ENCODE peak calls at places on chromosomes 4 and X, in four cellular contexts. L is thoracic aorta, F is left lung, D is adrenal gland. C is an unnamed sample.

GRCh38 chrX:17521871-17522693 is 147.1 kb downstream of the NHS start:
- DNase-seq in L (no peak), F (no peak), D (peak; percentile 24), C (no peak)

GRCh38 chr4:168995537-168996295 is 14.3 kb downstream of the CBR4 start:
- DNase-seq in L (no peak), F (no peak), D (no peak), C (no peak)

GRCh38 chr4:150070464-150071170 is 7.6 kb upstream of the DCLK2 start:
- DNase-seq in L (no peak), F (no peak), D (no peak), C (no peak)

GRCh38 chr4:10371869-10372471 is 85.3 kb downstream of the ZNF518B start:
- DNase-seq in L (no peak), F (no peak), D (no peak), C (no peak)

GRCh38 chr4:51894246-51894645 is 51.3 kb downstream of the DCUN1D4 start:
- DNase-seq in L (no peak), F (no peak), D (no peak), C (no peak)

GRCh38 chrX:151754042-151754419 is 19.5 kb downstream of the CNGA2 start:
- DNase-seq in L (no peak), F (no peak), D (peak; percentile 21), C (peak; percentile 11)

GRCh38 chrX:121802881-121803412 is 755.5 kb downstream of the GLUD2 start:
- DNase-seq in L (no peak), F (no peak), D (no peak), C (no peak)

GRCh38 chr4:168335621-168336020 is 17.1 kb upstream of the DDX60 start:
- DNase-seq in L (no peak), F (no peak), D (no peak), C (peak; percentile 59)

GRCh38 chrX:27132851-27133250 is 330.3 kb downstream of the PPP4R3C start:
- DNase-seq in L (no peak), F (no peak), D (no peak), C (no peak)

GRCh38 chr4:124803641-124804040 is 91.1 kb upstream of the ANKRD50 start:
- DNase-seq in L (no peak), F (no peak), D (no peak), C (no peak)

GRCh38 chr4:64727960-64728359 is 318.7 kb upstream of the TECRL start:
- DNase-seq in L (no peak), F (no peak), D (no peak), C (no peak)

GRCh38 chrX:34491126-34491525 is 166.0 kb downstream of the TMEM47 start:
- DNase-seq in L (no peak), F (no peak), D (no peak), C (no peak)

GRCh38 chrX:39903343-39903742 is 194.4 kb downstream of the BCOR start:
- DNase-seq in L (no peak), F (no peak), D (no peak), C (no peak)

GRCh38 chr4:6044805-6045204 is 26.6 kb upstream of the C4orf50 start:
- DNase-seq in L (no peak), F (no peak), D (no peak), C (no peak)

GRCh38 chrX:2589186-2590020 is 88.6 kb upstream of the DHRSX start:
- DNase-seq in L (no peak), F (no peak), D (no peak), C (no peak)

GRCh38 chr4:39044947-39045734 is 12.9 kb upstream of the TMEM156 start:
- DNase-seq in L (no peak), F (no peak), D (peak; percentile 52), C (no peak)

GRCh38 chrX:13201605-13202219 is 118.1 kb downstream of the ATXN3L start:
- DNase-seq in L (no peak), F (no peak), D (no peak), C (no peak)

GRCh38 chrX:105821471-105822081 is 763 bp upstream of the NRK start:
- DNase-seq in L (no peak), F (no peak), D (peak; percentile 27), C (peak; percentile 4)

GRCh38 chrX:144732588-144732987 is 514.7 kb upstream of the SPANXN1 start:
- DNase-seq in L (no peak), F (no peak), D (no peak), C (no peak)

GRCh38 chrX:29435396-29435795 is 780.0 kb upstream of the MAGEB2 start:
- DNase-seq in L (no peak), F (no peak), D (no peak), C (no peak)

GRCh38 chrX:86121916-86122315 is 26.3 kb upstream of the DACH2 start:
- DNase-seq in L (no peak), F (no peak), D (no peak), C (no peak)
- TF ChIP-seq CTCF in L (no peak), F (no peak), D (no peak), C (no peak)

GRCh38 chr4:26323807-26324206 is 3.0 kb downstream of the RBPJ start:
- DNase-seq in L (no peak), F (no peak), D (no peak), C (no peak)
- H3K4me3 ChIP-seq in L (no peak overlapping the region), F (no peak overlapping the region), D (no peak overlapping the region), C (peak overlapping the region; percentile 98)

GRCh38 chrX:153687121-153688039 is at the start of gene SLC6A8:
- DNase-seq in L (no peak), F (peak; percentile 84), D (peak; percentile 77), C (peak; percentile 15)
- H3K27ac ChIP-seq in L (no peak within 1 kb of the TSS), F (no peak within 1 kb of the TSS), D (peak within 1 kb of the TSS; percentile 74), C (no peak within 1 kb of the TSS)

DNA sequence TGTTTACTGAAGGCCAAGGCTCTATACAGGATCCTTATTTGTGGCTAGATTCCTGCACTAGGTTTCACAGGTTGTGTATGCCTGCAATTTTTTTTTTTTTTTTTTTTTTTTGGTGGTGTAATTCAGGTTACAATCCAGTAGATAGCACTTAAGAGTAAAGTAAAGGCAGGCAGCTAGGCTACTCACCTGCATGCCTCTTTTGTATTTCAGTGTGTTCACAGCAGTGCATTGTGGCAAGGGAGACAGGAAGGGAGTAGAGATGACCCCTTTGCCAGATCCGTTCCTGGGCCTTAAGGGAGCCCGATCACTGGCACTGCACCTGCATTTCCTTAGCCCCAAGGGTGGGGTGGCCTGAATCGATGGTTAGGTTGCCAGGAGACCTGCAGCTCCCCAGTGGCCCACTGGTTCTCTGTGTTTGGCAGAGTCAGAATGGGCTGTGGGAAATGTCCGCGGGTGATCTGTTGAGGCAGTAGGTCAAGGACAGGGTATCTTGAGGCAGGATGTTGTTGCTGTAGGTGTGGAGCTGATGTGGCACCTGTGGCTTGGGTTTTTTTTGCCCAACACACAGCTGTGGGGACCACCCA is 374.9 kb upstream of the AADAT start:
- DNase-seq in L (no peak), F (no peak), D (no peak), C (no peak)
- TF ChIP-seq CTCF in L (no peak), F (no peak), D (no peak), C (no peak)

DNA sequence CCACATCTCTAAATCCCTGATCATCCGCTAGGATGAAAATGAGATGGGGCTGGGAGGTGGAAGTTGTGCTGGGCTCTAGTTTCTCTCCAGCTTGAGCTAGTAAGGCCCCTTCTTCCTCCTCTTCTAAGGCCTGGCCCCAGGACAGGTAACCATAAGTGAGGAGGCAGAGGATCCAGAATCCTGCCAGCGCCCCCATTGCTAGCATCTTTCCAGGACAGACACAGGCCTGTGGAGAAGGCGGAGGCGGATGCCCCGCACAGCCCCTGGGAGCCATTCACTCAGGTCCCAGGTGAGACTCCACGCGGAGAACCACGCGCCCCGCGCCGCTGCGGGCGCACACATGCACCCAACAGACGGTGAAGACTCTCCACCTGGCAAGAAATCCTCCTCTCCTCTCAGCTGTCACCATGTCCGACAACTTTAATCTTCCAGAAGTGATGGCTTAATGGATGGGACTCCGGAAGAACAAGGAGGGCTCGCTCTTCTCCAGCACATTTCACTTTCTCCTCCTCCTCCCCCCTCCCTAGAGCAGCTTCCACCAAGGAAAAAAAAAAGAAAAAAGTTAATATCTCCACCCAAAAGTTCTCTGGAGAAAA is 788 bp downstream of the ARSJ start:
- DNase-seq in L (no peak), F (peak; percentile 80), D (no peak), C (no peak)
- H3K4me3 ChIP-seq in L (peak overlapping the region; percentile 92), F (peak overlapping the region; percentile 48), D (peak overlapping the region; percentile 49), C (peak overlapping the region; percentile 83)

DNA sequence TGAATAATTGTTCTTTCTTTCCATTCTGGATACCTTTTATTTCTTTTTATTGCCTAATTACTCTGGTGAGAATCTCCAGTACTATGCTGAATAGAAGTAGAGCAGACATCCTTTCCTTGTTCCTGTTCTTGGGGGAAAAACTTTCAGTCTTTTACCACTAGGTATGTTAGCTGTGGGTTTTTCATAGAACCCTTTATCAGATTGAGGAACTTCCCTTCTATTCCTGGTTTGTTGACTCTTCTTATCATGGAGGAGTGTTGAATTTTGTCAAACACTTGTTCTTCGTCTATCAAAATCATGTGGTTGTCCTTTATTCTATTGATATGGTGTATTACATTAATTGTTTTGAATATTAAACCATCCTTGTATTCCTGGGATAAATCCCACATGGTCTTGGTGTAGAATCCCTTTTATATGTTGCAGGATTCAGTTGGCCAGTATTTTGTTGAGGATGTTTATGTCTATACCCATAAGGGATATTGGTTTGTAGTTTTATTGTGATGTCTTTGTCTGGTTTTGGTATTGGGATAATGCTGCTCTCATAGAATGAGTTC is 23.6 kb downstream of the SH3BP2 start:
- DNase-seq in L (no peak), F (no peak), D (no peak), C (no peak)
- H3K27ac ChIP-seq in L (no peak overlapping the region), F (no peak overlapping the region), D (no peak overlapping the region), C (no peak overlapping the region)

DNA sequence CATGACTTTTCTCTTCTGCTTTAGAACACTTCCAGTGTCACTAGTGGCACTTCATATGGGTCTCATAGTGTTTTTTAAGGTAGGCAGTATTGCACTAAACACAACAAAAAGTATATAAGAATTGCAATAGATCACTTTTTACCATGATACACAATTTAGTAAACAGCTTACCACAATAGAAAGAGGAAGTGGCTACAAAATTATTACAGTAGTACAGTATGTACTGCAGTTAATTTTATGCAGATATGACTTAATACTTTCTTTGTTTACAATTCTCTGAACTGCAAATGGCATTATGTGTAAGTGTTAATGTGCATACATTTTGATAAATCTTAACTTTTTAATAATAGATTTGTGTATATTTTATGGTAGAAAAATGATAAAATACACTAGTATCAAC is 157.3 kb downstream of the RRAGB start:
- DNase-seq in L (no peak), F (no peak), D (no peak), C (no peak)
- TF ChIP-seq CTCF in L (no peak), F (no peak), D (no peak), C (no peak)

C was measured in AG04450.